ENCODE peak calls at places on chromosomes 2 and 18, in four cellular contexts. Y, X, D and W are unnamed samples.

GRCh38 chr2:191530618-191531017 is 147.3 kb upstream of the NABP1 start:
- DNase-seq in D (no peak), Y (no peak), X (no peak), W (no peak)

GRCh38 chr18:78855188-78855587 is 124.4 kb upstream of the SALL3 start:
- DNase-seq in D (no peak), Y (no peak), X (no peak), W (no peak)

GRCh38 chr18:32389868-32390267 is 80.8 kb downstream of the GAREM1 start:
- DNase-seq in D (no peak), X (no peak), Y (no peak), W (no peak)

GRCh38 chr2:19235308-19235707 is 123.1 kb downstream of the OSR1 start:
- DNase-seq in X (peak), Y (no peak), D (no peak), W (no peak)

GRCh38 chr2:15733867-15734765 is 142.4 kb downstream of the DDX1 start:
- DNase-seq in D (no peak), X (peak), Y (peak), W (peak)

GRCh38 chr18:21762181-21762772 is 21.7 kb downstream of the MIB1 start:
- DNase-seq in Y (no peak), X (no peak), D (no peak), W (peak)

GRCh38 chr2:83051538-83052192 is 1407.4 kb downstream of the SUCLG1 start:
- DNase-seq in D (no peak), Y (no peak), X (no peak), W (no peak)

GRCh38 chr2:231613054-231613654 is 20.5 kb downstream of the TEX44 start:
- DNase-seq in Y (no peak), D (no peak), X (no peak), W (peak)

GRCh38 chr18:62354171-62354570 is 29.1 kb downstream of the TNFRSF11A start:
- DNase-seq in Y (no peak), X (no peak), D (no peak), W (no peak)

GRCh38 chr2:74267068-74267467 is 68.7 kb downstream of the MTHFD2 start:
- DNase-seq in X (no peak), D (no peak), Y (peak), W (no peak)
- H3K4me3 ChIP-seq in X (no peak), D (no peak), Y (no peak), W (no peak)

DNA sequence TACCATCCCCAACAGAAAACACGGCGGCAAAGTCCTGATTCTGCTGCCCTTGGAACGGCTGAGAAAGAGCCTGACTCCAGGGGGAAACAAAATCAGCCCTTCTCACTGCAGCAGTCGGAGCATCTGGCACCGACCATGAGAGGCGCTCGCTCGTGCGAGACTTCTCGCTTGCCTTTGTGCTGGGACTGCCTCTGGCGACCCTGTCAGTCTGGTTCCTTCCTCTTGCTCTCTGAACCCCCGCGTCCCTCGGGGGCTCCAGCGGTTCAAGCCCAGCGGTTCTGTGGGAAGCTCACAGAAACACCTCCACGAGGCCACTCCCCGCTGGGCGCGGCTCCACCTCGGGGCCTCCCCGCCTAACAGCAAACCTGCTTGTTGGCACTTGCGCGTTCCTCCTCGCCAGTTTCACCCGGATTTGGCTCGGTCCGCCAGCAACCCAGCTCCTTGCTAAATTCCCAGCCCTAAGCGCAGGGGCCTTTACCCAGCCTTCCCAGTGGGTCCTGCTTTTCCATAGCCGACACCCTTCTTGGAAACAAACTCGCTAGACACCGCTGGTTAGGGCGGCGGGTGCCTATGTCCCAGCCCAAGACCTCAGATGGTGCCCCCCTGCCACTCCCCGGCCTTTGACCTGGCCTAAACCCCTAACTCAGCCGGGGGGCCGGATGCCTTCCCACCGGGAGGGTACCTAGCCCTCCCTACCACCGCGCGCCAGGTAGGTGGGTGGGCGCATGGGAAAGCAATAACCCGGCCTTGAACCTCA is 2.2 kb downstream of the RND3 start:
- DNase-seq in X (peak), D (peak), Y (peak), W (peak)
- H3K4me3 ChIP-seq in X (peak), D (peak), Y (peak), W (peak)

GRCh38 chr2:177543007-177543760 is 150.6 kb downstream of the AGPS start:
- DNase-seq in X (peak), D (peak), Y (no peak), W (peak)
- H3K4me3 ChIP-seq in X (peak), D (no peak), Y (no peak), W (no peak)

GRCh38 chr2:134229540-134229939 is 24.3 kb upstream of the MGAT5 start:
- DNase-seq in X (no peak), D (no peak), Y (no peak), W (no peak)
- H3K4me3 ChIP-seq in X (no peak), D (no peak), Y (peak), W (no peak)